ENCODE peak calls at places on chromosomes 3 and 15, in six cellular contexts. Z is neural progenitor cell; I is heart right ventricle; C is A673; Y is CD8-positive, alpha-beta memory T cell; D is astrocyte. M is an unnamed sample.

GRCh38 chr15:81312790-81313543 is 11.0 kb downstream of the STARD5 start:
- DNase-seq in I (peak; percentile 66), C (peak; percentile 87), Z (no peak), Y (no peak), D (peak; percentile 98), M (no peak)

GRCh38 chr3:39286771-39287170 is 6.9 kb upstream of the CX3CR1 start:
- DNase-seq in C (no peak), D (no peak), Z (no peak), Y (no peak), I (no peak), M (no peak)

GRCh38 chr3:194537732-194538247 is 51.0 kb upstream of the ATP13A3 start:
- DNase-seq in Y (no peak), I (no peak), C (peak; percentile 81), D (peak; percentile 87), Z (no peak), M (no peak)

GRCh38 chr15:45521596-45522167 is 873 bp downstream of the SLC30A4 start:
- DNase-seq in Y (no peak), C (no peak), I (no peak), D (peak; percentile 8), Z (no peak), M (no peak)

GRCh38 chr3:187746059-187746453 is 788 bp upstream of the BCL6 start:
- DNase-seq in I (no peak), Z (no peak), Y (no peak), D (no peak), C (no peak), M (no peak)

GRCh38 chr3:54900954-54901591 is 26.8 kb downstream of the LRTM1 start:
- DNase-seq in I (no peak), Z (no peak), D (peak; percentile 40), Y (no peak), C (no peak), M (no peak)

GRCh38 chr15:72285927-72286516 is 13.7 kb upstream of the PARP6 start:
- DNase-seq in Z (peak; percentile 69), Y (peak; percentile 29), D (no peak), I (no peak), C (peak; percentile 52), M (peak; percentile 6)

GRCh38 chr3:182212479-182213076 is 500.9 kb downstream of the SOX2 start:
- DNase-seq in C (peak; percentile 78), Y (no peak), Z (no peak), I (no peak), D (peak; percentile 98), M (no peak)

GRCh38 chr3:126971891-126972351 is 11.0 kb upstream of the PLXNA1 start:
- DNase-seq in Y (no peak), C (no peak), Z (peak; percentile 49), I (peak; percentile 76), D (peak; percentile 61), M (no peak)

GRCh38 chr3:59256233-59256632 is 206.4 kb upstream of the CFAP20DC start:
- DNase-seq in I (no peak), C (no peak), Y (no peak), Z (no peak), D (no peak), M (no peak)

GRCh38 chr3:172516318-172517214 is 6.7 kb downstream of the TNFSF10 start:
- DNase-seq in D (peak; percentile 95), C (no peak), Y (no peak), Z (no peak), I (peak; percentile 74), M (no peak)

GRCh38 chr3:47860206-47860605 is 57.3 kb downstream of the DHX30 start:
- DNase-seq in D (no peak), I (no peak), Z (no peak), C (no peak), Y (no peak), M (no peak)

GRCh38 chr3:197466586-197467399 is 89.0 kb downstream of the BDH1 start:
- DNase-seq in Y (no peak), I (no peak), C (peak; percentile 76), Z (no peak), D (peak; percentile 75), M (no peak)

GRCh38 chr3:171311784-171312183 is 148.4 kb downstream of the TNIK start:
- DNase-seq in D (no peak), Y (no peak), C (no peak), I (no peak), Z (no peak), M (no peak)

GRCh38 chr3:43540625-43541024 is 81.2 kb downstream of the ANO10 start:
- DNase-seq in Y (no peak), Z (no peak), D (no peak), C (no peak), I (no peak), M (no peak)

GRCh38 chr15:33586791-33587697 is 276.3 kb downstream of the RYR3 start:
- DNase-seq in Y (no peak), Z (no peak), I (no peak), D (no peak), C (no peak), M (no peak)

GRCh38 chr3:67318162-67318561 is 320.1 kb downstream of the KBTBD8 start:
- DNase-seq in Z (no peak), C (no peak), D (no peak), Y (no peak), I (no peak), M (no peak)

GRCh38 chr3:10299175-10299574 is 6.4 kb upstream of the GHRL start:
- DNase-seq in I (no peak), D (no peak), Y (no peak), C (no peak), Z (no peak), M (no peak)

GRCh38 chr3:66938338-66938963 is 59.7 kb upstream of the KBTBD8 start:
- DNase-seq in I (peak; percentile 17), C (peak; percentile 67), D (peak; percentile 27), Y (no peak), Z (peak; percentile 85), M (no peak)

GRCh38 chr3:8767667-8768363 is 1.6 kb downstream of the OXTR start:
- DNase-seq in Z (peak; percentile 42), C (no peak), I (no peak), Y (no peak), D (peak; percentile 32), M (no peak)

GRCh38 chr3:55668359-55668758 is 181.3 kb upstream of the WNT5A start:
- DNase-seq in I (no peak), C (no peak), D (peak; percentile 52), Z (no peak), Y (no peak), M (no peak)

GRCh38 chr3:141123677-141124410 is 72.7 kb downstream of the SPSB4 start:
- DNase-seq in I (peak; percentile 22), C (no peak), Z (peak; percentile 1), Y (no peak), D (no peak), M (no peak)

GRCh38 chr3:29644261-29644660 is 363.4 kb downstream of the RBMS3 start:
- DNase-seq in D (no peak), I (no peak), Z (no peak), Y (no peak), C (no peak), M (no peak)

GRCh38 chr3:179452166-179452544 is 885 bp upstream of the GNB4 start:
- DNase-seq in C (peak; percentile 90), I (peak; percentile 15), Y (no peak), Z (no peak), D (peak; percentile 66), M (no peak)

GRCh38 chr15:101692799-101693198 is 31.5 kb downstream of the TARS3 start:
- DNase-seq in Y (no peak), C (peak; percentile 46), D (no peak), Z (no peak), I (no peak), M (no peak)

GRCh38 chr3:13144163-13145023 is 71.2 kb upstream of the IQSEC1 start:
- DNase-seq in I (no peak), D (no peak), Y (no peak), Z (no peak), C (no peak), M (no peak)

GRCh38 chr3:116777181-116777840 is 67.7 kb downstream of the TUSC7 start:
- DNase-seq in D (no peak), C (peak; percentile 12), Z (peak; percentile 51), I (no peak), Y (no peak), M (no peak)

GRCh38 chr3:196653127-196653795 is 13.8 kb downstream of the NRROS start:
- DNase-seq in C (no peak), Y (no peak), D (no peak), I (no peak), Z (no peak), M (no peak)

GRCh38 chr3:39587113-39587512 is 119.6 kb downstream of the MOBP start:
- DNase-seq in I (no peak), C (no peak), Y (no peak), Z (no peak), D (no peak), M (no peak)

GRCh38 chr15:25058080-25058785 is 103.4 kb downstream of the SNRPN start:
- DNase-seq in D (no peak), Z (no peak), I (no peak), Y (no peak), C (no peak), M (no peak)
- H3K9me3 ChIP-seq in D (peaks cover 100% of the 10 kb centered on the region), Z (peaks cover 40% of the 10 kb centered on the region), I (peaks cover 100% of the 10 kb centered on the region), Y (peaks cover 99% of the 10 kb centered on the region), C (peaks cover 93% of the 10 kb centered on the region), M (peaks cover 94% of the 10 kb centered on the region)

DNA sequence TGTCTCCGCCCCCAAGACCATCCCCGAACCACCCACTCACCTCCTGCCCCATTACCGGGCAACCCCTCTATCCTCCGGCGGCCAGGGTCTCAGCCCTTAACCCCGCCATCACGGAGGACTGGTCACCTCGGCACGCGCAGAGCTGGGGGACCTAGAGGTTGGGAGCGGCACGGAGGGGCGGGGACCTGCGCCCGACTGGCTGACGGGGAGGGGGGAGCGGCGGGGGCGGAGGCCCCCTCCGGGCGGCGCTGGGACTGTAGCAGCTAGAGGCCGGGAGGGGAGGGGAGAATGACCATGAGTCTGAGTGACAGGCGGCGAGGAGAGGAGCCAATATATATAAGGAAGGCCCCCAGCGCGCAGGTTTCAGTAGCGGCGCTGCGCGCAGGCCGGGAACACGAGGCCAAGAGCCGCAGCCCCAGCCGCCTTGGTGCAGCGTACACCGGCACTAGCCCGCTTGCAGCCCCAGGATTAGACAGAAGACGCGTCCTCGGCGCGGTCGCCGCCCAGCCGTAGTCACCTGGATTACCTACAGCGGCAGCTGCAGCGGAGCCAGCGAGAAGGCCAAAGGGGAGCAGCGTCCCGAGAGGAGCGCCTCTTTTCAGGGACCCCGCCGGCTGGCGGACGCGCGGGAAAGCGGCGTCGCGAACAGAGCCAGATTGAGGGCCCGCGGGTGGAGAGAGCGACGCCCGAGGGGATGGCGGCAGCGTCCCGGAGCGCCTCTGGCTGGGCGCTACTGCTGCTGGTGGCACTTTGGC is at the start of gene DLL4:
- DNase-seq in C (peak; percentile 71), I (peak; percentile 89), Z (peak; percentile 81), Y (no peak), D (peak; percentile 27), M (no peak)
- H3K4me1 ChIP-seq in C (peaks cover 52% of the 10 kb centered on the region), I (peaks cover 68% of the 10 kb centered on the region), Z (peaks cover 54% of the 10 kb centered on the region), Y (peaks cover 37% of the 10 kb centered on the region), D (peaks cover 18% of the 10 kb centered on the region), M (peaks cover 55% of the 10 kb centered on the region)

DNA sequence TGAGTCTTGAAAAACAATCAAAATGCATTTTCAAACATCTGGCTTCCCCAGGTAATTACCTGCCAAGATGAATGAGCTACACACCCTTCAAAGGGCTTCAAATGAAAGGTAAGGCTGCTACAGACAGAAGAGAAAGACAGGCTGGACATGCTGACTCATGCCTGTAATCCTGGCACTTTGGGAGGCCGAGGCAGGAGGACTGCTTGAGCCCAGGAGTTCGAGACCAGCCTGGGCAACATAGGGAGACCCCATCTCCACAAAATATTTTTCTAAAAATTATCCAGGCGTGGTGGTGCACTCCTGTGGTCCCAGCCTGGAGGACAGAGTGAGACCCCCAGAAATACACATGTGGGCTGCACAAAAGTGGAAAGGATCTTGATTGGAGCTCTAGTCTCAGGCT is 14.5 kb upstream of the ZFYVE19 start:
- DNase-seq in D (no peak), I (no peak), Z (no peak), Y (no peak), C (no peak), M (no peak)
- H3K27ac ChIP-seq in D (peak overlapping the region; percentile 1), I (no peak overlapping the region), Z (no peak overlapping the region), Y (no peak overlapping the region), C (no peak overlapping the region), M (no peak overlapping the region)

GRCh38 chr3:140931-141330 is 55.6 kb upstream of the CHL1 start:
- DNase-seq in Z (no peak), I (no peak), Y (no peak), D (no peak), C (no peak), M (no peak)
- H3K9me3 ChIP-seq in Z (no peaks in the 10 kb centered on the region), I (no peaks in the 10 kb centered on the region), Y (no peaks in the 10 kb centered on the region), D (no peaks in the 10 kb centered on the region), C (no peaks in the 10 kb centered on the region), M (no peaks in the 10 kb centered on the region)